ENCODE peak calls at places on chromosomes 4 and X, in nine cellular contexts. One of them, this sample, is unnamed.

GRCh38 chrX:11760958-11761357 is 2.9 kb downstream of the MSL3 start:
- DNase-seq in GM23338: no peak
- DNase-seq in GM12865: no peak
- DNase-seq in GM06990: no peak
- DNase-seq in type B pancreatic cell: no peak
- DNase-seq in AG04449: no peak
- DNase-seq in brain microvascular endothelial cell: no peak
- DNase-seq in T1000: no peak
- DNase-seq in adipocyte: no peak
- DNase-seq in this sample: no peak

GRCh38 chrX:110286126-110286525 is 31.8 kb downstream of the AMMECR1 start:
- DNase-seq in GM23338: no peak
- DNase-seq in GM12865: no peak
- DNase-seq in GM06990: no peak
- DNase-seq in type B pancreatic cell: no peak
- DNase-seq in AG04449: peak; percentile 53
- DNase-seq in brain microvascular endothelial cell: peak; percentile 77
- DNase-seq in T1000: no peak
- DNase-seq in adipocyte: peak; percentile 81
- DNase-seq in this sample: no peak

GRCh38 chr4:37685726-37686372 is 327 bp downstream of the RELL1 start:
- DNase-seq in GM23338: peak; percentile 63
- DNase-seq in GM12865: peak; percentile 51
- DNase-seq in GM06990: no peak
- DNase-seq in type B pancreatic cell: peak; percentile 75
- DNase-seq in AG04449: no peak
- DNase-seq in brain microvascular endothelial cell: peak; percentile 26
- DNase-seq in T1000: no peak
- DNase-seq in adipocyte: peak; percentile 89
- DNase-seq in this sample: peak; percentile 82

GRCh38 chr4:130074096-130074495 is 978.1 kb downstream of the C4orf33 start:
- DNase-seq in GM23338: peak; percentile 31
- DNase-seq in GM12865: no peak
- DNase-seq in GM06990: no peak
- DNase-seq in type B pancreatic cell: no peak
- DNase-seq in AG04449: no peak
- DNase-seq in brain microvascular endothelial cell: no peak
- DNase-seq in T1000: no peak
- DNase-seq in adipocyte: no peak
- DNase-seq in this sample: no peak

GRCh38 chrX:134418317-134419113 is 41.5 kb upstream of the HPRT1 start:
- DNase-seq in GM23338: no peak
- DNase-seq in GM12865: no peak
- DNase-seq in GM06990: no peak
- DNase-seq in type B pancreatic cell: no peak
- DNase-seq in AG04449: no peak
- DNase-seq in brain microvascular endothelial cell: no peak
- DNase-seq in T1000: no peak
- DNase-seq in adipocyte: no peak
- DNase-seq in this sample: no peak

GRCh38 chr4:2065106-2065930 is 6.2 kb downstream of the NAT8L start:
- DNase-seq in GM23338: no peak
- DNase-seq in GM12865: no peak
- DNase-seq in GM06990: no peak
- DNase-seq in type B pancreatic cell: no peak
- DNase-seq in AG04449: no peak
- DNase-seq in brain microvascular endothelial cell: no peak
- DNase-seq in T1000: no peak
- DNase-seq in adipocyte: no peak
- DNase-seq in this sample: no peak

GRCh38 chr4:123327846-123328447 is 68.6 kb upstream of the SPRY1 start:
- DNase-seq in GM23338: no peak
- DNase-seq in GM12865: no peak
- DNase-seq in GM06990: no peak
- DNase-seq in type B pancreatic cell: no peak
- DNase-seq in AG04449: no peak
- DNase-seq in brain microvascular endothelial cell: no peak
- DNase-seq in T1000: no peak
- DNase-seq in adipocyte: no peak
- DNase-seq in this sample: no peak

GRCh38 chr4:183506389-183506735 is 1.5 kb downstream of the ING2 start:
- DNase-seq in GM23338: no peak
- DNase-seq in GM12865: no peak
- DNase-seq in GM06990: no peak
- DNase-seq in type B pancreatic cell: no peak
- DNase-seq in AG04449: no peak
- DNase-seq in brain microvascular endothelial cell: no peak
- DNase-seq in T1000: no peak
- DNase-seq in adipocyte: no peak
- DNase-seq in this sample: no peak

GRCh38 chrX:10556405-10556804 is 64.0 kb downstream of the MID1 start:
- DNase-seq in GM23338: no peak
- DNase-seq in GM12865: no peak
- DNase-seq in GM06990: no peak
- DNase-seq in type B pancreatic cell: no peak
- DNase-seq in AG04449: no peak
- DNase-seq in brain microvascular endothelial cell: no peak
- DNase-seq in T1000: no peak
- DNase-seq in adipocyte: no peak
- DNase-seq in this sample: no peak

This sample was measured in left kidney.